ENCODE peak calls at places on chromosomes 3 and 15, in nine cellular contexts. K is T-helper 9 cell; I is HT-29; O is stimulated activated CD4-positive, alpha-beta T cell treated with anti-CD3 and anti-CD28 coated beads, TNF-alpha, amount 100 ng/mL, for 48 hours; N is B cell; C is AG08395; Y is AG08396; X is uterus; D is AG10803. F is an unnamed sample.

GRCh38 chr3:73511555-73511954 is 113.2 kb downstream of the PDZRN3 start:
- DNase-seq in K (no peak), O (no peak), C (no peak), D (no peak), X (no peak), N (no peak), Y (no peak), I (no peak), F (no peak)

GRCh38 chr3:139227827-139228226 is 116.0 kb upstream of the MRPS22 start:
- DNase-seq in N (no peak), Y (no peak), K (no peak), O (no peak), X (no peak), D (no peak), C (no peak), I (no peak), F (no peak)

GRCh38 chr15:65132841-65133549 is 613 bp downstream of the PDCD7 start:
- DNase-seq in X (no peak), C (peak), K (peak), O (peak), D (peak), N (no peak), Y (peak), I (peak), F (no peak)

GRCh38 chr3:66858656-66859381 is 139.3 kb upstream of the KBTBD8 start:
- DNase-seq in X (no peak), N (no peak), K (no peak), Y (no peak), C (no peak), I (no peak), O (no peak), D (no peak), F (no peak)

GRCh38 chr3:111577798-111578685 is 17.1 kb downstream of the ZBED2 start:
- DNase-seq in N (no peak), O (no peak), D (peak), C (peak), I (peak), X (no peak), Y (peak), K (no peak), F (peak)

GRCh38 chr3:194714122-194714425 is 28.4 kb downstream of the FAM43A start:
- DNase-seq in X (no peak), Y (no peak), C (no peak), D (no peak), N (no peak), I (no peak), O (no peak), K (no peak), F (no peak)

GRCh38 chr15:75200765-75201608 is 695 bp upstream of the C15orf39 start:
- DNase-seq in C (peak), N (peak), X (peak), Y (peak), O (no peak), I (peak), D (no peak), K (peak), F (peak)

GRCh38 chr15:96341465-96342142 is 11.1 kb downstream of the NR2F2 start:
- DNase-seq in Y (no peak), N (no peak), K (no peak), X (no peak), C (no peak), O (no peak), D (no peak), I (no peak), F (no peak)

GRCh38 chr3:79672075-79672474 is 95.7 kb downstream of the ROBO1 start:
- DNase-seq in I (no peak), O (no peak), K (no peak), X (no peak), C (no peak), N (no peak), D (no peak), Y (no peak), F (no peak)

GRCh38 chr3:72258366-72258765 is 473.4 kb upstream of the PROK2 start:
- DNase-seq in K (no peak), D (no peak), N (no peak), X (no peak), Y (no peak), I (no peak), O (no peak), C (no peak), F (no peak)

GRCh38 chr3:172140499-172141391 is 101.4 kb downstream of the FNDC3B start:
- DNase-seq in C (peak), O (no peak), X (peak), I (peak), D (peak), K (no peak), Y (peak), N (no peak), F (no peak)

GRCh38 chr3:31614162-31614921 is 81.6 kb downstream of the STT3B start:
- DNase-seq in O (no peak), D (no peak), N (no peak), X (no peak), K (no peak), Y (no peak), I (peak), C (no peak), F (no peak)

GRCh38 chr3:171340415-171340814 is 119.8 kb downstream of the TNIK start:
- DNase-seq in C (no peak), X (no peak), D (no peak), I (no peak), Y (no peak), N (no peak), K (no peak), O (no peak), F (no peak)

GRCh38 chr3:58177747-58178527 is 32.8 kb downstream of the DNASE1L3 start:
- DNase-seq in C (peak), N (peak), D (peak), X (peak), I (peak), K (peak), O (peak), Y (peak), F (no peak)

GRCh38 chr3:79178471-79178870 is 589.3 kb downstream of the ROBO1 start:
- DNase-seq in Y (no peak), D (no peak), C (no peak), O (no peak), K (no peak), N (no peak), X (no peak), I (no peak), F (no peak)

GRCh38 chr15:36108539-36108938 is 470.9 kb upstream of the CDIN1 start:
- DNase-seq in X (no peak), K (no peak), N (no peak), I (no peak), D (no peak), Y (no peak), C (no peak), O (no peak), F (no peak)

GRCh38 chr15:68818671-68819450 is 1.8 kb downstream of the ANP32A start:
- DNase-seq in X (peak), D (peak), Y (peak), K (peak), N (peak), C (peak), I (peak), O (peak), F (no peak)

GRCh38 chr3:11699083-11699427 is 55.3 kb upstream of the VGLL4 start:
- DNase-seq in I (no peak), N (no peak), K (no peak), X (no peak), O (no peak), Y (peak), C (peak), D (peak), F (no peak)

GRCh38 chr3:137105277-137105977 is 147.6 kb downstream of the IL20RB start:
- DNase-seq in X (no peak), K (no peak), I (peak), D (peak), Y (peak), C (peak), N (no peak), O (no peak), F (peak)

GRCh38 chr3:58059349-58060321 is 51.4 kb downstream of the FLNB start:
- DNase-seq in D (peak), Y (peak), O (no peak), X (peak), C (peak), N (no peak), K (no peak), I (no peak), F (no peak)

GRCh38 chr3:66723231-66723630 is 222.4 kb upstream of the LRIG1 start:
- DNase-seq in I (no peak), C (peak), K (no peak), N (no peak), X (no peak), O (no peak), D (no peak), Y (no peak), F (no peak)

GRCh38 chr3:12963184-12963868 is 109.9 kb downstream of the IQSEC1 start:
- DNase-seq in Y (no peak), I (no peak), X (no peak), D (no peak), N (no peak), C (no peak), O (no peak), K (no peak), F (no peak)

GRCh38 chr15:67992834-67993233 is 61.3 kb upstream of the PIAS1 start:
- DNase-seq in K (no peak), N (no peak), D (no peak), I (peak), C (no peak), Y (no peak), O (no peak), X (no peak), F (no peak)

GRCh38 chr3:128312271-128312670 is 154.4 kb downstream of the DNAJB8 start:
- DNase-seq in K (no peak), I (no peak), Y (no peak), X (no peak), O (no peak), C (no peak), N (no peak), D (no peak), F (no peak)

GRCh38 chr15:56496635-56497034 is 31.7 kb upstream of the MNS1 start:
- DNase-seq in K (no peak), X (no peak), Y (peak), O (no peak), C (peak), I (peak), N (no peak), D (peak), F (peak)

F was measured in GM12864.